ENCODE peak calls at places on chromosomes 13 and 19, in ten cellular contexts. One of them, this sample, is unnamed.
A peak's percentile ranks its signal among the peaks of the same experiment; 100 is the strongest.

GRCh38 chr13:27359203-27359821 is 65.1 kb upstream of the GTF3A start:
- DNase-seq in HFF-Myc: no peak
- DNase-seq in lower leg skin: peak; percentile 43
- DNase-seq in CD4-positive, alpha-beta T cell: peak; percentile 54
- DNase-seq in neural crest cell: peak; percentile 63
- DNase-seq in AG20443: peak; percentile 88
- DNase-seq in body of pancreas: peak; percentile 74
- DNase-seq in NCI-H774: peak; percentile 19
- DNase-seq in effector CD4-positive, alpha-beta T cell: peak; percentile 62
- DNase-seq in amygdala: peak; percentile 30
- DNase-seq in this sample: peak; percentile 72

GRCh38 chr19:24098359-24098758 is 11.4 kb downstream of the ZNF254 start:
- DNase-seq in CD4-positive, alpha-beta T cell: no peak
- DNase-seq in neural crest cell: no peak
- DNase-seq in effector CD4-positive, alpha-beta T cell: no peak
- DNase-seq in AG20443: no peak
- DNase-seq in amygdala: no peak
- DNase-seq in lower leg skin: no peak
- DNase-seq in HFF-Myc: no peak
- DNase-seq in NCI-H774: no peak
- DNase-seq in body of pancreas: no peak
- DNase-seq in this sample: no peak

GRCh38 chr19:16739546-16739945 is 19.9 kb downstream of the NWD1 start:
- DNase-seq in neural crest cell: no peak
- DNase-seq in HFF-Myc: no peak
- DNase-seq in NCI-H774: no peak
- DNase-seq in AG20443: no peak
- DNase-seq in amygdala: no peak
- DNase-seq in effector CD4-positive, alpha-beta T cell: no peak
- DNase-seq in body of pancreas: no peak
- DNase-seq in CD4-positive, alpha-beta T cell: no peak
- DNase-seq in lower leg skin: no peak
- DNase-seq in this sample: no peak

GRCh38 chr19:3358919-3359849 is 7.2 kb upstream of the NFIC start:
- DNase-seq in effector CD4-positive, alpha-beta T cell: peak; percentile 60
- DNase-seq in neural crest cell: no peak
- DNase-seq in AG20443: peak; percentile 90
- DNase-seq in lower leg skin: no peak
- DNase-seq in body of pancreas: peak; percentile 79
- DNase-seq in NCI-H774: peak; percentile 61
- DNase-seq in CD4-positive, alpha-beta T cell: peak; percentile 60
- DNase-seq in HFF-Myc: no peak
- DNase-seq in amygdala: peak; percentile 37
- DNase-seq in this sample: no peak

GRCh38 chr13:41232715-41233114 is 30.7 kb downstream of the MTRF1 start:
- DNase-seq in lower leg skin: no peak
- DNase-seq in amygdala: no peak
- DNase-seq in effector CD4-positive, alpha-beta T cell: no peak
- DNase-seq in neural crest cell: no peak
- DNase-seq in body of pancreas: no peak
- DNase-seq in HFF-Myc: no peak
- DNase-seq in AG20443: no peak
- DNase-seq in CD4-positive, alpha-beta T cell: no peak
- DNase-seq in NCI-H774: no peak
- DNase-seq in this sample: no peak

GRCh38 chr13:31742102-31742695 is 2.9 kb downstream of the RXFP2 start:
- DNase-seq in AG20443: peak; percentile 77
- DNase-seq in NCI-H774: peak; percentile 31
- DNase-seq in CD4-positive, alpha-beta T cell: peak; percentile 52
- DNase-seq in effector CD4-positive, alpha-beta T cell: peak; percentile 46
- DNase-seq in neural crest cell: peak; percentile 75
- DNase-seq in body of pancreas: peak; percentile 55
- DNase-seq in HFF-Myc: peak; percentile 40
- DNase-seq in amygdala: peak; percentile 19
- DNase-seq in lower leg skin: peak; percentile 55
- DNase-seq in this sample: peak; percentile 2

GRCh38 chr13:73168993-73169401 is 110.2 kb downstream of the KLF5 start:
- DNase-seq in NCI-H774: no peak
- DNase-seq in amygdala: no peak
- DNase-seq in neural crest cell: no peak
- DNase-seq in HFF-Myc: peak; percentile 52
- DNase-seq in effector CD4-positive, alpha-beta T cell: no peak
- DNase-seq in CD4-positive, alpha-beta T cell: no peak
- DNase-seq in AG20443: no peak
- DNase-seq in body of pancreas: no peak
- DNase-seq in lower leg skin: peak; percentile 50
- DNase-seq in this sample: no peak

GRCh38 chr19:16330368-16330801 is 5.8 kb downstream of the KLF2 start:
- DNase-seq in lower leg skin: no peak
- DNase-seq in AG20443: peak; percentile 63
- DNase-seq in amygdala: peak; percentile 2
- DNase-seq in NCI-H774: no peak
- DNase-seq in body of pancreas: peak; percentile 66
- DNase-seq in neural crest cell: no peak
- DNase-seq in CD4-positive, alpha-beta T cell: peak; percentile 94
- DNase-seq in HFF-Myc: no peak
- DNase-seq in effector CD4-positive, alpha-beta T cell: peak; percentile 94
- DNase-seq in this sample: no peak

GRCh38 chr13:90447034-90447734 is 900.3 kb upstream of the MIR17HG start:
- DNase-seq in AG20443: no peak
- DNase-seq in CD4-positive, alpha-beta T cell: no peak
- DNase-seq in neural crest cell: no peak
- DNase-seq in effector CD4-positive, alpha-beta T cell: no peak
- DNase-seq in HFF-Myc: no peak
- DNase-seq in body of pancreas: no peak
- DNase-seq in amygdala: no peak
- DNase-seq in NCI-H774: no peak
- DNase-seq in lower leg skin: no peak
- DNase-seq in this sample: no peak

GRCh38 chr19:6768236-6768785 is 1.1 kb upstream of the SH2D3A start:
- DNase-seq in neural crest cell: no peak
- DNase-seq in lower leg skin: no peak
- DNase-seq in AG20443: no peak
- DNase-seq in body of pancreas: no peak
- DNase-seq in amygdala: no peak
- DNase-seq in NCI-H774: no peak
- DNase-seq in effector CD4-positive, alpha-beta T cell: peak; percentile 8
- DNase-seq in HFF-Myc: no peak
- DNase-seq in CD4-positive, alpha-beta T cell: no peak
- DNase-seq in this sample: no peak

GRCh38 chr19:17121736-17122293 is 46.2 kb downstream of the MYO9B start:
- DNase-seq in amygdala: no peak
- DNase-seq in body of pancreas: no peak
- DNase-seq in HFF-Myc: no peak
- DNase-seq in neural crest cell: no peak
- DNase-seq in CD4-positive, alpha-beta T cell: no peak
- DNase-seq in lower leg skin: no peak
- DNase-seq in AG20443: peak; percentile 89
- DNase-seq in effector CD4-positive, alpha-beta T cell: no peak
- DNase-seq in NCI-H774: no peak
- DNase-seq in this sample: no peak

GRCh38 chr19:14091885-14092462 is 1.4 kb upstream of the SAMD1 start:
- DNase-seq in neural crest cell: no peak
- DNase-seq in HFF-Myc: no peak
- DNase-seq in effector CD4-positive, alpha-beta T cell: peak; percentile 27
- DNase-seq in CD4-positive, alpha-beta T cell: no peak
- DNase-seq in AG20443: peak; percentile 18
- DNase-seq in amygdala: no peak
- DNase-seq in body of pancreas: no peak
- DNase-seq in lower leg skin: no peak
- DNase-seq in NCI-H774: no peak
- DNase-seq in this sample: no peak

GRCh38 chr13:78497702-78498319 is 105.5 kb downstream of the POU4F1 start:
- DNase-seq in body of pancreas: no peak
- DNase-seq in effector CD4-positive, alpha-beta T cell: no peak
- DNase-seq in amygdala: no peak
- DNase-seq in CD4-positive, alpha-beta T cell: no peak
- DNase-seq in AG20443: no peak
- DNase-seq in lower leg skin: no peak
- DNase-seq in neural crest cell: no peak
- DNase-seq in HFF-Myc: no peak
- DNase-seq in NCI-H774: no peak
- DNase-seq in this sample: no peak

GRCh38 chr13:83546476-83546875 is 335.8 kb downstream of the SLITRK1 start:
- DNase-seq in lower leg skin: no peak
- DNase-seq in CD4-positive, alpha-beta T cell: no peak
- DNase-seq in amygdala: no peak
- DNase-seq in HFF-Myc: no peak
- DNase-seq in neural crest cell: no peak
- DNase-seq in body of pancreas: no peak
- DNase-seq in AG20443: no peak
- DNase-seq in NCI-H774: no peak
- DNase-seq in effector CD4-positive, alpha-beta T cell: no peak
- DNase-seq in this sample: no peak

GRCh38 chr13:100176781-100177389 is 88.0 kb downstream of the PCCA start:
- DNase-seq in NCI-H774: peak; percentile 46
- DNase-seq in body of pancreas: no peak
- DNase-seq in lower leg skin: no peak
- DNase-seq in amygdala: no peak
- DNase-seq in effector CD4-positive, alpha-beta T cell: no peak
- DNase-seq in neural crest cell: no peak
- DNase-seq in HFF-Myc: peak; percentile 12
- DNase-seq in AG20443: no peak
- DNase-seq in CD4-positive, alpha-beta T cell: no peak
- DNase-seq in this sample: no peak

GRCh38 chr19:31629936-31630335 is 280.7 kb upstream of the TSHZ3 start:
- DNase-seq in neural crest cell: no peak
- DNase-seq in CD4-positive, alpha-beta T cell: no peak
- DNase-seq in NCI-H774: no peak
- DNase-seq in amygdala: no peak
- DNase-seq in body of pancreas: no peak
- DNase-seq in lower leg skin: no peak
- DNase-seq in effector CD4-positive, alpha-beta T cell: no peak
- DNase-seq in HFF-Myc: no peak
- DNase-seq in AG20443: no peak
- DNase-seq in this sample: no peak

GRCh38 chr13:24389506-24389905 is 80.1 kb downstream of the C1QTNF9 start:
- DNase-seq in body of pancreas: no peak
- DNase-seq in NCI-H774: no peak
- DNase-seq in lower leg skin: no peak
- DNase-seq in effector CD4-positive, alpha-beta T cell: no peak
- DNase-seq in amygdala: no peak
- DNase-seq in neural crest cell: no peak
- DNase-seq in HFF-Myc: no peak
- DNase-seq in AG20443: no peak
- DNase-seq in CD4-positive, alpha-beta T cell: no peak
- DNase-seq in this sample: no peak

GRCh38 chr19:49271080-49271753 is 53.8 kb downstream of the SLC6A16 start:
- DNase-seq in body of pancreas: no peak
- DNase-seq in amygdala: no peak
- DNase-seq in AG20443: no peak
- DNase-seq in neural crest cell: no peak
- DNase-seq in effector CD4-positive, alpha-beta T cell: no peak
- DNase-seq in NCI-H774: no peak
- DNase-seq in HFF-Myc: no peak
- DNase-seq in lower leg skin: no peak
- DNase-seq in CD4-positive, alpha-beta T cell: no peak
- DNase-seq in this sample: no peak

GRCh38 chr13:88937381-88937780 is 1266.2 kb downstream of the SLITRK5 start:
- DNase-seq in NCI-H774: no peak
- DNase-seq in lower leg skin: no peak
- DNase-seq in effector CD4-positive, alpha-beta T cell: no peak
- DNase-seq in body of pancreas: no peak
- DNase-seq in CD4-positive, alpha-beta T cell: no peak
- DNase-seq in AG20443: no peak
- DNase-seq in HFF-Myc: no peak
- DNase-seq in amygdala: no peak
- DNase-seq in neural crest cell: no peak
- DNase-seq in this sample: no peak

GRCh38 chr19:362154-362553 is 17.6 kb upstream of the MIER2 start:
- DNase-seq in HFF-Myc: no peak
- DNase-seq in AG20443: no peak
- DNase-seq in neural crest cell: no peak
- DNase-seq in lower leg skin: no peak
- DNase-seq in effector CD4-positive, alpha-beta T cell: no peak
- DNase-seq in NCI-H774: no peak
- DNase-seq in amygdala: no peak
- DNase-seq in CD4-positive, alpha-beta T cell: no peak
- DNase-seq in body of pancreas: no peak
- DNase-seq in this sample: no peak

GRCh38 chr13:22423261-22423660 is 752.4 kb downstream of the FGF9 start:
- DNase-seq in effector CD4-positive, alpha-beta T cell: no peak
- DNase-seq in HFF-Myc: no peak
- DNase-seq in AG20443: no peak
- DNase-seq in NCI-H774: no peak
- DNase-seq in lower leg skin: no peak
- DNase-seq in body of pancreas: no peak
- DNase-seq in neural crest cell: no peak
- DNase-seq in amygdala: no peak
- DNase-seq in CD4-positive, alpha-beta T cell: no peak
- DNase-seq in this sample: no peak

GRCh38 chr13:79776538-79776937 is 295.6 kb downstream of the NDFIP2 start:
- DNase-seq in HFF-Myc: no peak
- DNase-seq in body of pancreas: no peak
- DNase-seq in amygdala: no peak
- DNase-seq in CD4-positive, alpha-beta T cell: no peak
- DNase-seq in AG20443: no peak
- DNase-seq in NCI-H774: no peak
- DNase-seq in neural crest cell: no peak
- DNase-seq in effector CD4-positive, alpha-beta T cell: no peak
- DNase-seq in lower leg skin: no peak
- DNase-seq in this sample: no peak

GRCh38 chr13:46553886-46554855 is 1.2 kb downstream of the LRCH1 start:
- DNase-seq in neural crest cell: peak; percentile 50
- DNase-seq in CD4-positive, alpha-beta T cell: peak; percentile 33
- DNase-seq in AG20443: peak; percentile 74
- DNase-seq in HFF-Myc: peak; percentile 61
- DNase-seq in effector CD4-positive, alpha-beta T cell: peak; percentile 55
- DNase-seq in body of pancreas: peak; percentile 65
- DNase-seq in lower leg skin: peak; percentile 58
- DNase-seq in amygdala: peak; percentile 33
- DNase-seq in NCI-H774: no peak
- DNase-seq in this sample: no peak

GRCh38 chr19:9914315-9915207 is 21.8 kb downstream of the OLFM2 start:
- DNase-seq in effector CD4-positive, alpha-beta T cell: peak; percentile 70
- DNase-seq in HFF-Myc: peak; percentile 25
- DNase-seq in CD4-positive, alpha-beta T cell: peak; percentile 76
- DNase-seq in neural crest cell: peak; percentile 81
- DNase-seq in NCI-H774: peak; percentile 35
- DNase-seq in lower leg skin: peak; percentile 58
- DNase-seq in amygdala: peak; percentile 67
- DNase-seq in AG20443: peak; percentile 96
- DNase-seq in body of pancreas: peak; percentile 76
- DNase-seq in this sample: peak; percentile 7

GRCh38 chr13:66532146-66532545 is 698.0 kb downstream of the PCDH9 start:
- DNase-seq in CD4-positive, alpha-beta T cell: no peak
- DNase-seq in neural crest cell: no peak
- DNase-seq in effector CD4-positive, alpha-beta T cell: no peak
- DNase-seq in HFF-Myc: peak; percentile 12
- DNase-seq in body of pancreas: no peak
- DNase-seq in AG20443: no peak
- DNase-seq in lower leg skin: no peak
- DNase-seq in amygdala: no peak
- DNase-seq in NCI-H774: no peak
- DNase-seq in this sample: no peak

GRCh38 chr13:27424246-27425150 is at the start of gene GTF3A:
- DNase-seq in CD4-positive, alpha-beta T cell: peak; percentile 87
- DNase-seq in HFF-Myc: peak; percentile 32
- DNase-seq in neural crest cell: peak; percentile 75
- DNase-seq in lower leg skin: peak; percentile 73
- DNase-seq in AG20443: peak; percentile 98
- DNase-seq in NCI-H774: peak; percentile 63
- DNase-seq in amygdala: peak; percentile 70
- DNase-seq in body of pancreas: peak; percentile 88
- DNase-seq in effector CD4-positive, alpha-beta T cell: peak; percentile 80
- DNase-seq in this sample: peak; percentile 39

GRCh38 chr19:893775-894090 is 449 bp downstream of the RNU6-9 start:
- DNase-seq in AG20443: no peak
- DNase-seq in body of pancreas: no peak
- DNase-seq in effector CD4-positive, alpha-beta T cell: no peak
- DNase-seq in HFF-Myc: no peak
- DNase-seq in CD4-positive, alpha-beta T cell: no peak
- DNase-seq in neural crest cell: no peak
- DNase-seq in NCI-H774: no peak
- DNase-seq in amygdala: no peak
- DNase-seq in lower leg skin: no peak
- DNase-seq in this sample: no peak

GRCh38 chr13:20684535-20684934 is 19.0 kb upstream of the IL17D start:
- DNase-seq in amygdala: no peak
- DNase-seq in effector CD4-positive, alpha-beta T cell: no peak
- DNase-seq in lower leg skin: no peak
- DNase-seq in HFF-Myc: no peak
- DNase-seq in CD4-positive, alpha-beta T cell: no peak
- DNase-seq in AG20443: no peak
- DNase-seq in NCI-H774: no peak
- DNase-seq in body of pancreas: no peak
- DNase-seq in neural crest cell: no peak
- DNase-seq in this sample: no peak